ENCODE peak calls at places on chromosomes 6 and 20, in seven cellular contexts. J, F, Y, A, Q, L and C are unnamed samples.

GRCh38 chr6:162636167-162636566 is 91.4 kb downstream of the PRKN start:
- DNase-seq in J (no peak), F (no peak), Y (no peak), A (no peak), Q (no peak), L (no peak), C (no peak)

GRCh38 chr6:16684896-16685554 is 76.2 kb downstream of the ATXN1 start:
- DNase-seq in J (peak), F (no peak), Y (no peak), A (no peak), Q (no peak), L (peak), C (no peak)

GRCh38 chr6:166989427-166990034 is 9.7 kb upstream of the CEP43 start:
- DNase-seq in J (peak), F (no peak), Y (no peak), A (peak), Q (no peak), L (peak), C (peak)

GRCh38 chr6:140025171-140025570 is 650.7 kb upstream of the CITED2 start:
- DNase-seq in J (no peak), F (no peak), Y (no peak), A (no peak), Q (no peak), L (no peak), C (no peak)

GRCh38 chr20:46122071-46122470 is 4.0 kb downstream of the CD40 start:
- DNase-seq in J (no peak), F (no peak), Y (no peak), A (peak), Q (no peak), L (peak), C (no peak)

GRCh38 chr6:125507987-125508655 is 206.4 kb upstream of the HDDC2 start:
- DNase-seq in J (no peak), F (no peak), Y (no peak), A (no peak), Q (no peak), L (no peak), C (no peak)

GRCh38 chr20:37846573-37846972 is 56.4 kb upstream of the VSTM2L start:
- DNase-seq in J (no peak), F (no peak), Y (no peak), A (no peak), Q (no peak), L (no peak), C (no peak)

GRCh38 chr6:143600821-143601220 is 76.9 kb upstream of the PHACTR2 start:
- DNase-seq in J (no peak), F (no peak), Y (no peak), A (no peak), Q (no peak), L (no peak), C (no peak)

GRCh38 chr6:23559587-23560343 is 566.2 kb upstream of the NRSN1 start:
- DNase-seq in J (no peak), F (no peak), Y (no peak), A (no peak), Q (no peak), L (no peak), C (no peak)